ENCODE peak calls at places on chromosomes 11 and 22, in ten cellular contexts. One of them, this sample, is unnamed.

GRCh38 chr22:27241430-27242110 is 560.0 kb downstream of the MN1 start:
- DNase-seq in CD8-positive, alpha-beta memory T cell: no peak
- DNase-seq in stimulated activated CD4-positive, alpha-beta T cell treated with anti-CD3 and anti-CD28 coated beads, TNF-alpha, amount 100 ng/mL, for 24 hours: no peak
- DNase-seq in H7: no peak
- DNase-seq in posterior vena cava: no peak
- DNase-seq in cardiac fibroblast: no peak
- DNase-seq in Right ventricle myocardium superior: peak
- DNase-seq in IMR-90: no peak
- DNase-seq in NB4: no peak
- DNase-seq in upper lobe of right lung: no peak
- DNase-seq in this sample: peak

GRCh38 chr11:10298342-10298741 is 4.3 kb upstream of the SBF2 start:
- DNase-seq in CD8-positive, alpha-beta memory T cell: no peak
- DNase-seq in stimulated activated CD4-positive, alpha-beta T cell treated with anti-CD3 and anti-CD28 coated beads, TNF-alpha, amount 100 ng/mL, for 24 hours: no peak
- DNase-seq in H7: peak
- DNase-seq in posterior vena cava: no peak
- DNase-seq in cardiac fibroblast: peak
- DNase-seq in Right ventricle myocardium superior: no peak
- DNase-seq in IMR-90: peak
- DNase-seq in NB4: peak
- DNase-seq in upper lobe of right lung: no peak
- DNase-seq in this sample: no peak

GRCh38 chr22:16932577-16932976 is 75.4 kb downstream of the GAB4 start:
- DNase-seq in CD8-positive, alpha-beta memory T cell: no peak
- DNase-seq in stimulated activated CD4-positive, alpha-beta T cell treated with anti-CD3 and anti-CD28 coated beads, TNF-alpha, amount 100 ng/mL, for 24 hours: no peak
- DNase-seq in H7: no peak
- DNase-seq in posterior vena cava: no peak
- DNase-seq in cardiac fibroblast: no peak
- DNase-seq in Right ventricle myocardium superior: no peak
- DNase-seq in IMR-90: no peak
- DNase-seq in NB4: peak
- DNase-seq in upper lobe of right lung: no peak
- DNase-seq in this sample: no peak

GRCh38 chr11:134237557-134237922 is 13.1 kb downstream of the VPS26B start:
- DNase-seq in CD8-positive, alpha-beta memory T cell: no peak
- DNase-seq in stimulated activated CD4-positive, alpha-beta T cell treated with anti-CD3 and anti-CD28 coated beads, TNF-alpha, amount 100 ng/mL, for 24 hours: no peak
- DNase-seq in H7: no peak
- DNase-seq in posterior vena cava: peak
- DNase-seq in cardiac fibroblast: no peak
- DNase-seq in Right ventricle myocardium superior: no peak
- DNase-seq in IMR-90: no peak
- DNase-seq in NB4: no peak
- DNase-seq in upper lobe of right lung: no peak
- DNase-seq in this sample: no peak

GRCh38 chr11:44032304-44033085 is 15.3 kb upstream of the ACCSL start:
- DNase-seq in CD8-positive, alpha-beta memory T cell: no peak
- DNase-seq in stimulated activated CD4-positive, alpha-beta T cell treated with anti-CD3 and anti-CD28 coated beads, TNF-alpha, amount 100 ng/mL, for 24 hours: no peak
- DNase-seq in H7: no peak
- DNase-seq in posterior vena cava: peak
- DNase-seq in cardiac fibroblast: peak
- DNase-seq in Right ventricle myocardium superior: peak
- DNase-seq in IMR-90: peak
- DNase-seq in NB4: no peak
- DNase-seq in upper lobe of right lung: peak
- DNase-seq in this sample: no peak

GRCh38 chr11:124276081-124276480 is 19.9 kb downstream of the OR8G5 start:
- DNase-seq in CD8-positive, alpha-beta memory T cell: no peak
- DNase-seq in stimulated activated CD4-positive, alpha-beta T cell treated with anti-CD3 and anti-CD28 coated beads, TNF-alpha, amount 100 ng/mL, for 24 hours: no peak
- DNase-seq in H7: no peak
- DNase-seq in posterior vena cava: no peak
- DNase-seq in cardiac fibroblast: peak
- DNase-seq in Right ventricle myocardium superior: no peak
- DNase-seq in IMR-90: peak
- DNase-seq in NB4: peak
- DNase-seq in upper lobe of right lung: no peak
- DNase-seq in this sample: no peak

GRCh38 chr22:38792833-38793232 is 1.1 kb downstream of the DNAL4 start:
- DNase-seq in CD8-positive, alpha-beta memory T cell: no peak
- DNase-seq in stimulated activated CD4-positive, alpha-beta T cell treated with anti-CD3 and anti-CD28 coated beads, TNF-alpha, amount 100 ng/mL, for 24 hours: no peak
- DNase-seq in H7: no peak
- DNase-seq in posterior vena cava: no peak
- DNase-seq in cardiac fibroblast: no peak
- DNase-seq in Right ventricle myocardium superior: no peak
- DNase-seq in IMR-90: peak
- DNase-seq in NB4: peak
- DNase-seq in upper lobe of right lung: no peak
- DNase-seq in this sample: no peak

GRCh38 chr11:4467811-4468606 is 14.4 kb upstream of the OR52K1 start:
- DNase-seq in CD8-positive, alpha-beta memory T cell: no peak
- DNase-seq in stimulated activated CD4-positive, alpha-beta T cell treated with anti-CD3 and anti-CD28 coated beads, TNF-alpha, amount 100 ng/mL, for 24 hours: no peak
- DNase-seq in H7: no peak
- DNase-seq in posterior vena cava: no peak
- DNase-seq in cardiac fibroblast: no peak
- DNase-seq in Right ventricle myocardium superior: no peak
- DNase-seq in IMR-90: no peak
- DNase-seq in NB4: peak
- DNase-seq in upper lobe of right lung: no peak
- DNase-seq in this sample: no peak

GRCh38 chr11:118401880-118402590 is 629 bp downstream of the ATP5MG start:
- DNase-seq in CD8-positive, alpha-beta memory T cell: no peak
- DNase-seq in stimulated activated CD4-positive, alpha-beta T cell treated with anti-CD3 and anti-CD28 coated beads, TNF-alpha, amount 100 ng/mL, for 24 hours: no peak
- DNase-seq in H7: no peak
- DNase-seq in posterior vena cava: no peak
- DNase-seq in cardiac fibroblast: peak
- DNase-seq in Right ventricle myocardium superior: no peak
- DNase-seq in IMR-90: peak
- DNase-seq in NB4: peak
- DNase-seq in upper lobe of right lung: no peak
- DNase-seq in this sample: no peak

GRCh38 chr11:75301602-75302345 is 49.7 kb downstream of the ARRB1 start:
- DNase-seq in CD8-positive, alpha-beta memory T cell: no peak
- DNase-seq in stimulated activated CD4-positive, alpha-beta T cell treated with anti-CD3 and anti-CD28 coated beads, TNF-alpha, amount 100 ng/mL, for 24 hours: no peak
- DNase-seq in H7: no peak
- DNase-seq in posterior vena cava: no peak
- DNase-seq in cardiac fibroblast: no peak
- DNase-seq in Right ventricle myocardium superior: peak
- DNase-seq in IMR-90: no peak
- DNase-seq in NB4: no peak
- DNase-seq in upper lobe of right lung: no peak
- DNase-seq in this sample: no peak

GRCh38 chr11:68950268-68950667 is 30.5 kb downstream of the MRGPRD start:
- DNase-seq in CD8-positive, alpha-beta memory T cell: no peak
- DNase-seq in stimulated activated CD4-positive, alpha-beta T cell treated with anti-CD3 and anti-CD28 coated beads, TNF-alpha, amount 100 ng/mL, for 24 hours: no peak
- DNase-seq in H7: peak
- DNase-seq in posterior vena cava: no peak
- DNase-seq in cardiac fibroblast: peak
- DNase-seq in Right ventricle myocardium superior: peak
- DNase-seq in IMR-90: no peak
- DNase-seq in NB4: peak
- DNase-seq in upper lobe of right lung: no peak
- DNase-seq in this sample: no peak

GRCh38 chr22:48261706-48262105 is 1499.3 kb downstream of the TBC1D22A start:
- DNase-seq in CD8-positive, alpha-beta memory T cell: no peak
- DNase-seq in stimulated activated CD4-positive, alpha-beta T cell treated with anti-CD3 and anti-CD28 coated beads, TNF-alpha, amount 100 ng/mL, for 24 hours: no peak
- DNase-seq in H7: no peak
- DNase-seq in posterior vena cava: no peak
- DNase-seq in cardiac fibroblast: no peak
- DNase-seq in Right ventricle myocardium superior: no peak
- DNase-seq in IMR-90: no peak
- DNase-seq in NB4: no peak
- DNase-seq in upper lobe of right lung: no peak
- DNase-seq in this sample: peak

GRCh38 chr11:119363874-119364590 is 17.5 kb downstream of the USP2 start:
- DNase-seq in CD8-positive, alpha-beta memory T cell: peak
- DNase-seq in stimulated activated CD4-positive, alpha-beta T cell treated with anti-CD3 and anti-CD28 coated beads, TNF-alpha, amount 100 ng/mL, for 24 hours: peak
- DNase-seq in H7: peak
- DNase-seq in posterior vena cava: no peak
- DNase-seq in cardiac fibroblast: no peak
- DNase-seq in Right ventricle myocardium superior: peak
- DNase-seq in IMR-90: no peak
- DNase-seq in NB4: no peak
- DNase-seq in upper lobe of right lung: peak
- DNase-seq in this sample: peak

GRCh38 chr11:100467821-100468508 is 219.1 kb upstream of the ARHGAP42 start:
- DNase-seq in CD8-positive, alpha-beta memory T cell: no peak
- DNase-seq in stimulated activated CD4-positive, alpha-beta T cell treated with anti-CD3 and anti-CD28 coated beads, TNF-alpha, amount 100 ng/mL, for 24 hours: no peak
- DNase-seq in H7: no peak
- DNase-seq in posterior vena cava: no peak
- DNase-seq in cardiac fibroblast: no peak
- DNase-seq in Right ventricle myocardium superior: no peak
- DNase-seq in IMR-90: no peak
- DNase-seq in NB4: no peak
- DNase-seq in upper lobe of right lung: no peak
- DNase-seq in this sample: no peak

GRCh38 chr11:123085497-123085896 is 23.6 kb upstream of the HSPA8 start:
- DNase-seq in CD8-positive, alpha-beta memory T cell: no peak
- DNase-seq in stimulated activated CD4-positive, alpha-beta T cell treated with anti-CD3 and anti-CD28 coated beads, TNF-alpha, amount 100 ng/mL, for 24 hours: no peak
- DNase-seq in H7: no peak
- DNase-seq in posterior vena cava: peak
- DNase-seq in cardiac fibroblast: no peak
- DNase-seq in Right ventricle myocardium superior: no peak
- DNase-seq in IMR-90: no peak
- DNase-seq in NB4: no peak
- DNase-seq in upper lobe of right lung: no peak
- DNase-seq in this sample: no peak

GRCh38 chr11:30908272-30908671 is 322.1 kb upstream of the MPPED2 start:
- DNase-seq in CD8-positive, alpha-beta memory T cell: no peak
- DNase-seq in stimulated activated CD4-positive, alpha-beta T cell treated with anti-CD3 and anti-CD28 coated beads, TNF-alpha, amount 100 ng/mL, for 24 hours: no peak
- DNase-seq in H7: no peak
- DNase-seq in posterior vena cava: no peak
- DNase-seq in cardiac fibroblast: no peak
- DNase-seq in Right ventricle myocardium superior: no peak
- DNase-seq in IMR-90: no peak
- DNase-seq in NB4: no peak
- DNase-seq in upper lobe of right lung: no peak
- DNase-seq in this sample: no peak

GRCh38 chr11:105838668-105839403 is 183.2 kb downstream of the MSANTD4 start:
- DNase-seq in CD8-positive, alpha-beta memory T cell: no peak
- DNase-seq in stimulated activated CD4-positive, alpha-beta T cell treated with anti-CD3 and anti-CD28 coated beads, TNF-alpha, amount 100 ng/mL, for 24 hours: no peak
- DNase-seq in H7: no peak
- DNase-seq in posterior vena cava: no peak
- DNase-seq in cardiac fibroblast: peak
- DNase-seq in Right ventricle myocardium superior: no peak
- DNase-seq in IMR-90: peak
- DNase-seq in NB4: peak
- DNase-seq in upper lobe of right lung: no peak
- DNase-seq in this sample: no peak

GRCh38 chr22:19483481-19484244 is 3.9 kb downstream of the CDC45 start:
- DNase-seq in CD8-positive, alpha-beta memory T cell: no peak
- DNase-seq in stimulated activated CD4-positive, alpha-beta T cell treated with anti-CD3 and anti-CD28 coated beads, TNF-alpha, amount 100 ng/mL, for 24 hours: no peak
- DNase-seq in H7: no peak
- DNase-seq in posterior vena cava: no peak
- DNase-seq in cardiac fibroblast: peak
- DNase-seq in Right ventricle myocardium superior: no peak
- DNase-seq in IMR-90: peak
- DNase-seq in NB4: peak
- DNase-seq in upper lobe of right lung: no peak
- DNase-seq in this sample: no peak

GRCh38 chr11:132456735-132457328 is 1075.5 kb downstream of the OPCML start:
- DNase-seq in CD8-positive, alpha-beta memory T cell: no peak
- DNase-seq in stimulated activated CD4-positive, alpha-beta T cell treated with anti-CD3 and anti-CD28 coated beads, TNF-alpha, amount 100 ng/mL, for 24 hours: no peak
- DNase-seq in H7: no peak
- DNase-seq in posterior vena cava: no peak
- DNase-seq in cardiac fibroblast: no peak
- DNase-seq in Right ventricle myocardium superior: no peak
- DNase-seq in IMR-90: no peak
- DNase-seq in NB4: no peak
- DNase-seq in upper lobe of right lung: no peak
- DNase-seq in this sample: no peak

GRCh38 chr11:94396282-94396681 is 4.9 kb downstream of the GPR83 start:
- DNase-seq in CD8-positive, alpha-beta memory T cell: no peak
- DNase-seq in stimulated activated CD4-positive, alpha-beta T cell treated with anti-CD3 and anti-CD28 coated beads, TNF-alpha, amount 100 ng/mL, for 24 hours: no peak
- DNase-seq in H7: no peak
- DNase-seq in posterior vena cava: no peak
- DNase-seq in cardiac fibroblast: no peak
- DNase-seq in Right ventricle myocardium superior: no peak
- DNase-seq in IMR-90: no peak
- DNase-seq in NB4: no peak
- DNase-seq in upper lobe of right lung: no peak
- DNase-seq in this sample: no peak

GRCh38 chr11:116164843-116165242 is 607.9 kb downstream of the BUD13 start:
- DNase-seq in CD8-positive, alpha-beta memory T cell: no peak
- DNase-seq in stimulated activated CD4-positive, alpha-beta T cell treated with anti-CD3 and anti-CD28 coated beads, TNF-alpha, amount 100 ng/mL, for 24 hours: no peak
- DNase-seq in H7: no peak
- DNase-seq in posterior vena cava: no peak
- DNase-seq in cardiac fibroblast: no peak
- DNase-seq in Right ventricle myocardium superior: no peak
- DNase-seq in IMR-90: no peak
- DNase-seq in NB4: no peak
- DNase-seq in upper lobe of right lung: no peak
- DNase-seq in this sample: no peak

GRCh38 chr11:93493252-93493897 is 49.8 kb downstream of the SMCO4 start:
- DNase-seq in CD8-positive, alpha-beta memory T cell: no peak
- DNase-seq in stimulated activated CD4-positive, alpha-beta T cell treated with anti-CD3 and anti-CD28 coated beads, TNF-alpha, amount 100 ng/mL, for 24 hours: no peak
- DNase-seq in H7: no peak
- DNase-seq in posterior vena cava: no peak
- DNase-seq in cardiac fibroblast: no peak
- DNase-seq in Right ventricle myocardium superior: no peak
- DNase-seq in IMR-90: no peak
- DNase-seq in NB4: no peak
- DNase-seq in upper lobe of right lung: no peak
- DNase-seq in this sample: no peak

GRCh38 chr11:34155057-34155758 is 49.8 kb downstream of the NAT10 start:
- DNase-seq in CD8-positive, alpha-beta memory T cell: no peak
- DNase-seq in stimulated activated CD4-positive, alpha-beta T cell treated with anti-CD3 and anti-CD28 coated beads, TNF-alpha, amount 100 ng/mL, for 24 hours: no peak
- DNase-seq in H7: peak
- DNase-seq in posterior vena cava: no peak
- DNase-seq in cardiac fibroblast: no peak
- DNase-seq in Right ventricle myocardium superior: no peak
- DNase-seq in IMR-90: no peak
- DNase-seq in NB4: no peak
- DNase-seq in upper lobe of right lung: no peak
- DNase-seq in this sample: no peak

GRCh38 chr11:571802-572185 is 4.5 kb upstream of the PHRF1 start:
- DNase-seq in CD8-positive, alpha-beta memory T cell: no peak
- DNase-seq in stimulated activated CD4-positive, alpha-beta T cell treated with anti-CD3 and anti-CD28 coated beads, TNF-alpha, amount 100 ng/mL, for 24 hours: no peak
- DNase-seq in H7: no peak
- DNase-seq in posterior vena cava: no peak
- DNase-seq in cardiac fibroblast: no peak
- DNase-seq in Right ventricle myocardium superior: no peak
- DNase-seq in IMR-90: no peak
- DNase-seq in NB4: no peak
- DNase-seq in upper lobe of right lung: no peak
- DNase-seq in this sample: no peak

GRCh38 chr11:59158206-59159068 is 13.5 kb upstream of the DTX4 start:
- DNase-seq in CD8-positive, alpha-beta memory T cell: peak
- DNase-seq in stimulated activated CD4-positive, alpha-beta T cell treated with anti-CD3 and anti-CD28 coated beads, TNF-alpha, amount 100 ng/mL, for 24 hours: peak
- DNase-seq in H7: peak
- DNase-seq in posterior vena cava: peak
- DNase-seq in cardiac fibroblast: peak
- DNase-seq in Right ventricle myocardium superior: no peak
- DNase-seq in IMR-90: peak
- DNase-seq in NB4: peak
- DNase-seq in upper lobe of right lung: no peak
- DNase-seq in this sample: no peak

GRCh38 chr22:29216873-29217666 is 11.4 kb downstream of the EMID1 start:
- DNase-seq in CD8-positive, alpha-beta memory T cell: no peak
- DNase-seq in stimulated activated CD4-positive, alpha-beta T cell treated with anti-CD3 and anti-CD28 coated beads, TNF-alpha, amount 100 ng/mL, for 24 hours: no peak
- DNase-seq in H7: peak
- DNase-seq in posterior vena cava: no peak
- DNase-seq in cardiac fibroblast: peak
- DNase-seq in Right ventricle myocardium superior: peak
- DNase-seq in IMR-90: peak
- DNase-seq in NB4: peak
- DNase-seq in upper lobe of right lung: no peak
- DNase-seq in this sample: peak

GRCh38 chr22:26542831-26543230 is 30.6 kb upstream of the TFIP11 start:
- DNase-seq in CD8-positive, alpha-beta memory T cell: no peak
- DNase-seq in stimulated activated CD4-positive, alpha-beta T cell treated with anti-CD3 and anti-CD28 coated beads, TNF-alpha, amount 100 ng/mL, for 24 hours: no peak
- DNase-seq in H7: no peak
- DNase-seq in posterior vena cava: no peak
- DNase-seq in cardiac fibroblast: no peak
- DNase-seq in Right ventricle myocardium superior: no peak
- DNase-seq in IMR-90: no peak
- DNase-seq in NB4: peak
- DNase-seq in upper lobe of right lung: no peak
- DNase-seq in this sample: no peak